ENCODE peak calls at places on chromosomes 7 and 10, in nine cellular contexts. W is ovary, I is IMR-90, L is AG04450, N is mammary epithelial cell, B is upper lobe of left lung, H is tibial artery, P is lung, J is PC-9. T is an unnamed sample. For H3K27me3, the result is how much of the 10 kb centered on the place peaks cover.

GRCh38 chr10:115092555-115093285 is 445 bp upstream of the ATRNL1 start:
- DNase-seq in I (peak), P (no peak), B (peak), H (no peak), L (no peak), J (no peak), N (peak), W (peak), T (peak)

GRCh38 chr7:133645870-133646492 is 393.1 kb downstream of the EXOC4 start:
- DNase-seq in N (no peak), B (no peak), J (no peak), W (no peak), P (no peak), H (no peak), L (no peak), I (peak), T (no peak)

GRCh38 chr10:5142199-5142598 is 42.8 kb downstream of the AKR1C8 start:
- DNase-seq in H (no peak), I (no peak), P (no peak), L (no peak), J (no peak), W (no peak), B (no peak), N (no peak), T (no peak)

GRCh38 chr10:77564781-77565589 is 72.6 kb downstream of the KCNMA1 start:
- DNase-seq in B (no peak), I (peak), J (peak), H (peak), W (no peak), L (no peak), P (no peak), N (peak), T (no peak)

GRCh38 chr10:85642421-85643170 is 724.0 kb downstream of the GRID1 start:
- DNase-seq in N (peak), P (no peak), J (peak), I (no peak), W (no peak), H (no peak), B (no peak), L (no peak), T (peak)

GRCh38 chr10:96642973-96643372 is 56.2 kb upstream of the TM9SF3 start:
- DNase-seq in N (no peak), H (peak), B (no peak), I (peak), L (no peak), W (peak), P (peak), J (peak), T (peak)

GRCh38 chr7:143936087-143937009 is 1.3 kb downstream of the OR2F2 start:
- DNase-seq in I (peak), J (no peak), B (no peak), N (peak), H (no peak), P (no peak), L (peak), W (no peak), T (no peak)

GRCh38 chr7:34104992-34105391 is 199.7 kb downstream of the BMPER start:
- DNase-seq in H (no peak), B (no peak), L (no peak), J (no peak), P (no peak), W (no peak), I (peak), N (no peak), T (no peak)

GRCh38 chr10:98344589-98345038 is 70.4 kb downstream of the PYROXD2 start:
- DNase-seq in I (peak), B (no peak), H (peak), W (peak), P (peak), N (no peak), J (no peak), L (peak), T (peak)

GRCh38 chr10:77220150-77220549 is 417.5 kb downstream of the KCNMA1 start:
- DNase-seq in P (no peak), B (no peak), L (no peak), H (no peak), I (no peak), J (no peak), N (no peak), W (no peak), T (no peak)

GRCh38 chr7:20541615-20542349 is 73.7 kb upstream of the ABCB5 start:
- DNase-seq in B (no peak), J (no peak), N (peak), P (no peak), I (no peak), L (no peak), W (no peak), H (no peak), T (no peak)

GRCh38 chr7:66921918-66922486 is 977 bp downstream of the TMEM248 start:
- DNase-seq in I (no peak), B (no peak), H (no peak), N (peak), W (no peak), J (peak), L (no peak), P (no peak), T (peak)

GRCh38 chr10:72272689-72273409 is 875 bp upstream of the DDIT4 start:
- DNase-seq in P (peak), W (peak), L (peak), I (peak), J (peak), B (peak), H (peak), N (peak), T (peak)

GRCh38 chr7:333399-333776 is 43.4 kb downstream of the FOXL3 start:
- DNase-seq in B (no peak), H (no peak), N (peak), P (peak), L (no peak), J (peak), I (no peak), W (no peak), T (peak)

GRCh38 chr7:111056371-111056770 is 34.6 kb upstream of the LRRN3 start:
- DNase-seq in N (no peak), W (no peak), P (no peak), H (no peak), I (no peak), J (no peak), B (no peak), L (no peak), T (no peak)

GRCh38 chr10:5514226-5514881 is 10.4 kb upstream of the CALML3 start:
- DNase-seq in P (no peak), L (no peak), H (peak), J (no peak), W (no peak), N (no peak), B (no peak), I (no peak), T (no peak)

GRCh38 chr10:132987671-132988571 is 45.6 kb upstream of the CFAP46 start:
- DNase-seq in B (no peak), H (no peak), J (no peak), L (peak), W (no peak), I (peak), N (no peak), P (no peak), T (no peak)

GRCh38 chr7:145665499-145666258 is 450.9 kb upstream of the CNTNAP2 start:
- DNase-seq in B (no peak), P (no peak), L (no peak), H (no peak), W (no peak), I (no peak), J (no peak), N (no peak), T (no peak)

GRCh38 chr10:4650572-4650971 is 175.4 kb upstream of the AKR1E2 start:
- DNase-seq in P (no peak), B (no peak), N (no peak), H (no peak), W (no peak), L (no peak), J (no peak), I (peak), T (no peak)

DNA sequence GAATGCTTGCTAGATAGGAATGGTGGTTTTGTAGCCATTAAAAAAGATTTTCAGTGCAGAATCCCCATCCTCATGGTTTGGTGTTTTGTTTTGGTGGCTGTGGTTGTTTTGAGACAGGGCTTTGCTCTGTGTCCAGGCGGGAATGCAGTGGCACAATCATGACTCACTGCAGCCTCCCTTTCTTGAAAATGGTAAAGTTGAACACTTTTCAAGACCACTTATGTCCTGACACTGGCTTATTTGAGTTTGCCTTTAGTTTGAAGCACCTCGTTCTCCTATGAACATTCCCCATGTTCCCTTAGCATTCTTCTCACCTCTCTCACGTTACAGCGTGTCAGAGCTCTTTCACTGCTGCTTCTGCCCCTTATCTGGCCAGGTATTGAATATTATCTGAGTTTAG is 140.1 kb downstream of the LRRC4 start:
- DNase-seq in J (no peak), P (no peak), L (no peak), H (no peak), I (no peak), W (no peak), B (no peak), N (no peak), T (no peak)
- H3K27me3 ChIP-seq in J (under half), P (under half), L (under half), H (under half), I (under half), W (under half), B (under half), N (under half), T (under half)

GRCh38 chr7:28685660-28686417 is 272.3 kb downstream of the TRIL start:
- DNase-seq in W (peak), J (peak), I (peak), N (peak), B (no peak), L (peak), H (peak), P (peak), T (peak)

GRCh38 chr7:28686418-28686800 is 271.7 kb downstream of the TRIL start:
- DNase-seq in W (no peak), H (no peak), B (no peak), N (peak), J (peak), L (peak), P (no peak), I (peak), T (no peak)

GRCh38 chr7:28685291-28685659 is 272.9 kb downstream of the TRIL start:
- DNase-seq in I (no peak), N (no peak), J (no peak), H (peak), B (no peak), L (no peak), P (no peak), W (peak), T (peak)

GRCh38 chr7:28682811-28683210 is 270.5 kb downstream of the CREB5 start:
- DNase-seq in I (no peak), P (no peak), H (no peak), B (no peak), N (no peak), W (no peak), L (no peak), J (no peak), T (no peak)

GRCh38 chr7:28684729-28685211 is 272.5 kb downstream of the CREB5 start:
- DNase-seq in N (no peak), L (no peak), H (no peak), B (no peak), I (no peak), P (no peak), J (no peak), W (no peak), T (no peak)
- H3K27ac ChIP-seq in N (peak), L (no peak), H (peak), B (peak), I (no peak), P (peak), J (peak), W (no peak), T (no peak)

GRCh38 chr10:81403451-81403850 is 471.5 kb upstream of the NRG3 start:
- DNase-seq in I (no peak), H (no peak), P (no peak), N (no peak), B (no peak), W (no peak), J (no peak), L (no peak), T (no peak)
- H3K27me3 ChIP-seq in I (under half), H (under half), P (under half), N (under half), B (under half), W (under half), J (under half), L (under half), T (under half)

DNA sequence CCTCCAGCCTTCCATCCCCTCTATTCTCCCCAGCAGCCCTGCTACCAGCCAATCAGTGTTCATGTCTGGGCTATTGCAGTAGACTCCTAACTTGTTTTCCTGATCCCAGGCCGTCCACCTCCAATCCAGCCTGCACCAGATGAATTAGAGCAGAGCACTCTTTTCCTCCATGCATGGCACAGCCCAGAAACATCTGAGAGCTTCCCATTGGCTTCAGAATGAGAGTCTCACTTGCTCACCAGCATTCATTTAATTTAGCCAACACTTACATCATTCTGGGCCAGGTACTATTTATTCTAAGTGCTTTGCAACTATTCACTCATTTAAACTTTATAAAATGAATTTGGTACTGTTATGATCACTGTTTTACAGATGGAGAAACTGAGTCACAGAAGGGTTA is 51.4 kb upstream of the DUSP5 start:
- DNase-seq in H (no peak), L (no peak), B (no peak), I (no peak), W (no peak), N (no peak), P (no peak), J (no peak), T (no peak)
- H3K27ac ChIP-seq in H (no peak), L (no peak), B (no peak), I (no peak), W (no peak), N (no peak), P (no peak), J (no peak), T (no peak)

DNA sequence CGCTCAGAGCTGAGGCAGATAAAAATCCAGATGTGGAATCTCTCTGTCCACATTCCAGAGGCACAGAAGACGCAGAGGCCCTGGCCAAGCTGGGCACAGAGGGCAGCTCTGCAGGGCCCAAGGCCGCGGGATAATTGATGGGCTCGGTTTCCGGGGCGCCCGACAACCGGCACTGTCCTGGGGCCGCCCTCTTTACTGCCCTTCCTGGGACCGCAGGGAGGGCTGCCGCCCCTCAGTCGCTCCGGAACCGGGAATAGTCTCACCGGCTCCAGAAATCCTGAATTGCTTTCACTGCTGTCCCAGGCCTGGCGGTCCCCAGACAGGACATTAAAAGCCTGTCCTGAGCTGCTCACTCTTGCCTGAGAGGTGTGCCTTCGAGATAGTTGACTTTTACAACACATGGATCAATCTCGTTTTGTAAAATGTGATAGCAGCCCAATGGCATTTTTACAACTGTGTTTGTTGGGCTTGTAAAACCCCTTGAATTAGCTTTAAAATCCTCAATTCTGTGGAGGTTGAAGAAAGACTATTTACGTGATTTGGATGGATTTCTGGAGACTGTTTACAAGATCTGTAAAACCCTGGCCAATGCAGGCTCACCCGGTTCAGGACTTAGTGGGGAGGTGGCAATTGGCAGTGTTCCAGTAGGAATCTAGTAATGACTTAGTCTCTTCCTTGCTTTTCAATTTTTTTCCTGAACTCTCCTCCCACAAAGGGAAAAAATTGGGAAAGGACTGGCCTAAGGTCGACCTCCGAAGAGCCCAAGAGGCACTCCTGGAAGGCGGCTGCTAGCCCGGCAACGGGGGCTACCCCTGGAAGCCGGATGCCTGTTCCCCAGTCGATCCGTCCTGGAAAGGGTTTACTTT is 1.4 kb upstream of the HOXA6 start:
- DNase-seq in P (no peak), N (peak), W (no peak), I (no peak), H (peak), L (no peak), B (peak), J (no peak), T (peak)
- H3K27me3 ChIP-seq in P (under half), N (under half), W (under half), I (under half), H (under half), L (under half), B (under half), J (under half), T (under half)

GRCh38 chr10:48215148-48215982 is 59.1 kb downstream of the FRMPD2 start:
- DNase-seq in B (no peak), P (peak), N (peak), J (peak), H (no peak), L (no peak), W (no peak), I (peak), T (peak)
- H3K27ac ChIP-seq in B (no peak), P (no peak), N (no peak), J (no peak), H (no peak), L (no peak), W (no peak), I (no peak), T (no peak)

GRCh38 chr7:129780257-129781127 is 169.0 kb downstream of the NRF1 start:
- DNase-seq in H (no peak), J (peak), N (peak), W (peak), P (peak), I (no peak), B (peak), L (no peak), T (peak)
- H3K27me3 ChIP-seq in H (half or more), J (under half), N (under half), W (under half), P (under half), I (half or more), B (under half), L (half or more), T (half or more)

GRCh38 chr10:34716234-34716633 is 98.9 kb downstream of the PARD3 start:
- DNase-seq in W (no peak), H (no peak), L (no peak), P (no peak), I (no peak), J (no peak), N (no peak), B (no peak), T (no peak)

GRCh38 chr10:34716958-34717357 is 98.1 kb downstream of the PARD3 start:
- DNase-seq in H (no peak), P (no peak), N (no peak), B (no peak), J (no peak), W (no peak), I (no peak), L (no peak), T (no peak)

GRCh38 chr10:34715511-34716187 is 99.4 kb downstream of the PARD3 start:
- DNase-seq in P (no peak), L (no peak), B (no peak), N (no peak), I (no peak), J (no peak), W (no peak), H (no peak), T (no peak)

GRCh38 chr10:34711500-34711899 is 103.6 kb downstream of the PARD3 start:
- DNase-seq in L (no peak), H (no peak), N (no peak), B (no peak), W (no peak), I (no peak), P (no peak), J (no peak), T (no peak)

DNA sequence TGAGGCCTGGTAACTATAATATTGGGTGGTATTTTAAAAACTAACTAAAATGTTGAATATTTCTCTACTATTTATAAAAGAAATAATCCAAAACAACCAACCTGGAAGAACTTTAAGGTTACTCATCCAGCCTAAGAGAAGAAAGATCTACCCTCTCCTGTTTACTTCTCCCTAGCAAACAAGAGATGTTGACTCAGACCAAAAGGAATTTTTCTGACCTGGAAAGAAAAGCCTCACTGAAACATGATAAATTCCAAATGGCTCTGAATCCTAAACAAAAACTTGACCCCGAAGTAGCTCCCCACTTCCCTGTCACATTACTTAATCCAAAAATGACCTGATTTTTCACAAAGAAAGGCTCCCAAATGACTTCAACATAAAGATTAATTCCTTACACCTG is 101.2 kb downstream of the PARD3 start:
- DNase-seq in B (no peak), I (peak), H (no peak), N (peak), W (no peak), P (no peak), L (no peak), J (no peak), T (no peak)
- H3K27ac ChIP-seq in B (no peak), I (peak), H (no peak), N (no peak), W (no peak), P (no peak), L (peak), J (peak), T (no peak)

T was measured in colonic mucosa.